ENCODE peak calls at places on chromosome 11, in nine cellular contexts. One of them, this sample, is unnamed. For H3K9me3, the result is how much of the 10 kb centered on the place peaks cover.

GRCh38 chr11:134753805-134754130 is 341.7 kb upstream of the B3GAT1 start:
- DNase-seq in IMR-90: no peak
- DNase-seq in CD8-positive, alpha-beta memory T cell: no peak
- DNase-seq in cardiac muscle cell: no peak
- DNase-seq in trophoblast cell: no peak
- DNase-seq in stomach: no peak
- DNase-seq in tibial nerve: no peak
- DNase-seq in endodermal cell: peak
- DNase-seq in aorta: no peak
- DNase-seq in this sample: no peak

GRCh38 chr11:62201376-62201775 is 7.1 kb upstream of the SCGB2A1 start:
- DNase-seq in stomach: no peak
- DNase-seq in tibial nerve: no peak
- DNase-seq in endodermal cell: no peak
- DNase-seq in cardiac muscle cell: no peak
- DNase-seq in aorta: no peak
- DNase-seq in CD8-positive, alpha-beta memory T cell: no peak
- DNase-seq in trophoblast cell: no peak
- DNase-seq in IMR-90: no peak
- DNase-seq in this sample: no peak

GRCh38 chr11:123549901-123550619 is 104.4 kb downstream of the SCN3B start:
- DNase-seq in tibial nerve: no peak
- DNase-seq in stomach: no peak
- DNase-seq in trophoblast cell: no peak
- DNase-seq in endodermal cell: peak
- DNase-seq in CD8-positive, alpha-beta memory T cell: no peak
- DNase-seq in cardiac muscle cell: no peak
- DNase-seq in IMR-90: peak
- DNase-seq in aorta: no peak
- DNase-seq in this sample: no peak

GRCh38 chr11:46122955-46123354 is 1.7 kb upstream of the PHF21A start:
- DNase-seq in cardiac muscle cell: no peak
- DNase-seq in stomach: no peak
- DNase-seq in IMR-90: peak
- DNase-seq in endodermal cell: no peak
- DNase-seq in aorta: no peak
- DNase-seq in tibial nerve: no peak
- DNase-seq in CD8-positive, alpha-beta memory T cell: no peak
- DNase-seq in trophoblast cell: no peak
- DNase-seq in this sample: no peak

GRCh38 chr11:83292709-83293435 is 6.7 kb upstream of the CCDC90B start:
- DNase-seq in endodermal cell: peak
- DNase-seq in stomach: no peak
- DNase-seq in IMR-90: peak
- DNase-seq in trophoblast cell: peak
- DNase-seq in aorta: no peak
- DNase-seq in CD8-positive, alpha-beta memory T cell: peak
- DNase-seq in tibial nerve: no peak
- DNase-seq in cardiac muscle cell: peak
- DNase-seq in this sample: no peak

GRCh38 chr11:131064373-131064991 is 148.2 kb upstream of the SNX19 start:
- DNase-seq in CD8-positive, alpha-beta memory T cell: no peak
- DNase-seq in stomach: peak
- DNase-seq in aorta: no peak
- DNase-seq in cardiac muscle cell: peak
- DNase-seq in IMR-90: peak
- DNase-seq in tibial nerve: no peak
- DNase-seq in endodermal cell: peak
- DNase-seq in trophoblast cell: peak
- DNase-seq in this sample: no peak

GRCh38 chr11:13311570-13311969 is 34.0 kb downstream of the BMAL1 start:
- DNase-seq in stomach: no peak
- DNase-seq in CD8-positive, alpha-beta memory T cell: no peak
- DNase-seq in IMR-90: no peak
- DNase-seq in cardiac muscle cell: no peak
- DNase-seq in aorta: no peak
- DNase-seq in trophoblast cell: no peak
- DNase-seq in endodermal cell: no peak
- DNase-seq in tibial nerve: no peak
- DNase-seq in this sample: no peak

GRCh38 chr11:121864660-121865059 is 251.4 kb downstream of the BLID start:
- DNase-seq in endodermal cell: no peak
- DNase-seq in CD8-positive, alpha-beta memory T cell: no peak
- DNase-seq in trophoblast cell: no peak
- DNase-seq in IMR-90: no peak
- DNase-seq in aorta: no peak
- DNase-seq in stomach: no peak
- DNase-seq in cardiac muscle cell: no peak
- DNase-seq in tibial nerve: no peak
- DNase-seq in this sample: no peak

GRCh38 chr11:47139878-47140277 is 36.8 kb downstream of the ARFGAP2 start:
- DNase-seq in IMR-90: no peak
- DNase-seq in endodermal cell: no peak
- DNase-seq in CD8-positive, alpha-beta memory T cell: no peak
- DNase-seq in stomach: no peak
- DNase-seq in trophoblast cell: no peak
- DNase-seq in aorta: no peak
- DNase-seq in tibial nerve: no peak
- DNase-seq in cardiac muscle cell: no peak
- DNase-seq in this sample: no peak

GRCh38 chr11:124172076-124172475 is 11.1 kb upstream of the OR10D3 start:
- DNase-seq in tibial nerve: no peak
- DNase-seq in endodermal cell: no peak
- DNase-seq in stomach: no peak
- DNase-seq in aorta: no peak
- DNase-seq in cardiac muscle cell: no peak
- DNase-seq in CD8-positive, alpha-beta memory T cell: no peak
- DNase-seq in IMR-90: no peak
- DNase-seq in trophoblast cell: no peak
- DNase-seq in this sample: no peak

GRCh38 chr11:88535916-88536547 is 198.5 kb upstream of the CTSC start:
- DNase-seq in CD8-positive, alpha-beta memory T cell: no peak
- DNase-seq in cardiac muscle cell: no peak
- DNase-seq in stomach: no peak
- DNase-seq in IMR-90: peak
- DNase-seq in aorta: no peak
- DNase-seq in trophoblast cell: no peak
- DNase-seq in endodermal cell: no peak
- DNase-seq in tibial nerve: no peak
- DNase-seq in this sample: no peak

GRCh38 chr11:68832476-68833176 is 9.1 kb downstream of the CPT1A start:
- DNase-seq in stomach: peak
- DNase-seq in trophoblast cell: no peak
- DNase-seq in endodermal cell: peak
- DNase-seq in tibial nerve: no peak
- DNase-seq in IMR-90: no peak
- DNase-seq in CD8-positive, alpha-beta memory T cell: no peak
- DNase-seq in cardiac muscle cell: no peak
- DNase-seq in aorta: no peak
- DNase-seq in this sample: no peak

GRCh38 chr11:93969925-93970922 is 50.9 kb upstream of the HEPHL1 start:
- DNase-seq in tibial nerve: no peak
- DNase-seq in CD8-positive, alpha-beta memory T cell: no peak
- DNase-seq in endodermal cell: peak
- DNase-seq in aorta: no peak
- DNase-seq in cardiac muscle cell: no peak
- DNase-seq in IMR-90: no peak
- DNase-seq in stomach: no peak
- DNase-seq in trophoblast cell: no peak
- DNase-seq in this sample: no peak

GRCh38 chr11:74226907-74227306 is 55.8 kb downstream of the PPME1 start:
- DNase-seq in tibial nerve: no peak
- DNase-seq in IMR-90: no peak
- DNase-seq in cardiac muscle cell: peak
- DNase-seq in endodermal cell: peak
- DNase-seq in aorta: no peak
- DNase-seq in trophoblast cell: no peak
- DNase-seq in stomach: no peak
- DNase-seq in CD8-positive, alpha-beta memory T cell: no peak
- DNase-seq in this sample: no peak

GRCh38 chr11:106218096-106218495 is 140.6 kb downstream of the AASDHPPT start:
- DNase-seq in CD8-positive, alpha-beta memory T cell: no peak
- DNase-seq in stomach: no peak
- DNase-seq in cardiac muscle cell: no peak
- DNase-seq in endodermal cell: no peak
- DNase-seq in trophoblast cell: no peak
- DNase-seq in tibial nerve: no peak
- DNase-seq in aorta: no peak
- DNase-seq in IMR-90: no peak
- DNase-seq in this sample: no peak

GRCh38 chr11:114317738-114318137 is 21.5 kb downstream of the NNMT start:
- DNase-seq in trophoblast cell: no peak
- DNase-seq in endodermal cell: peak
- DNase-seq in aorta: peak
- DNase-seq in tibial nerve: no peak
- DNase-seq in IMR-90: peak
- DNase-seq in stomach: no peak
- DNase-seq in cardiac muscle cell: peak
- DNase-seq in CD8-positive, alpha-beta memory T cell: no peak
- DNase-seq in this sample: no peak

GRCh38 chr11:69361048-69361447 is 67.1 kb downstream of the MYEOV start:
- DNase-seq in trophoblast cell: no peak
- DNase-seq in aorta: no peak
- DNase-seq in CD8-positive, alpha-beta memory T cell: no peak
- DNase-seq in stomach: no peak
- DNase-seq in IMR-90: no peak
- DNase-seq in tibial nerve: no peak
- DNase-seq in cardiac muscle cell: no peak
- DNase-seq in endodermal cell: peak
- DNase-seq in this sample: no peak

DNA sequence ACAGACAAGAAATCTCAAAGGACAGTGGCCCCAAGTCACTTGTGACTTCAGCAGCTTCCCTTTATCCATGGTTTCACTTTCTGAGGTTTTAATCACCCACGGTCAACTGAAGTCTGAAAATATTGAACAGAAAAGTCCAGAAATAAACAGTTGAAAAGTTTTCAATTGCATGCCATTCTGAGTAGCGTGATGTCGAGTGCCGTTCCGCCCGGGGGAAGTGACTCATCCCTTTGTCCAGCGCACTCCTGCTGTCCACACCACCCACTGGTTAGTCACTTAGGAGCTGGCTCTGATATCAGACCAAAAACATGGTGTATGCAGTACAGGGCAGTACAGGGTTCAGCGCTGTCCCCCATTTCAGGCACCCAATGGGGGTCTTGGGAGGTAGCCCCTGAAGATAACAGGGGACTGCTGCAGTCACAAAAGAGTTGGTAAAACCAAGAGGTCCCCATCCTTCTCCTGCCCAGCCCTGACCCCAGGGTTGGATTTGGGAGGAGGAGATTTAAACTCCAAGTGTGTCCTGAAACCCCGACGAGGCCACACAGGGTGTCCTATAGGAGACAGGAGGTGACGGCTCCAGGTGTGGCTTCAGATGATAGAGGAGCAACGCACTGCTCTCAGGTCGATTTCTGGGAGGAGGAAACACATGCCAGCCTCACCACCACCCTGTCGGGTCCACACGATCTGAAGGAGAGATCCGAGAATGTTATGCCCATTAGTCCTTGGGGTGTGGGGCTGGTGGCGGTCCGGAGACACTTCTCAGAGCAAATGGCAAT is 390.1 kb downstream of the CTTN start:
- DNase-seq in aorta: no peak
- DNase-seq in trophoblast cell: peak
- DNase-seq in stomach: no peak
- DNase-seq in endodermal cell: no peak
- DNase-seq in cardiac muscle cell: no peak
- DNase-seq in CD8-positive, alpha-beta memory T cell: no peak
- DNase-seq in tibial nerve: no peak
- DNase-seq in IMR-90: peak
- DNase-seq in this sample: no peak
- H3K9me3 ChIP-seq in aorta: under half
- H3K9me3 ChIP-seq in trophoblast cell: under half
- H3K9me3 ChIP-seq in stomach: under half
- H3K9me3 ChIP-seq in endodermal cell: under half
- H3K9me3 ChIP-seq in cardiac muscle cell: under half
- H3K9me3 ChIP-seq in CD8-positive, alpha-beta memory T cell: under half
- H3K9me3 ChIP-seq in tibial nerve: under half
- H3K9me3 ChIP-seq in IMR-90: under half
- H3K9me3 ChIP-seq in this sample: under half

GRCh38 chr11:2655320-2655719 is 44.5 kb downstream of the KCNQ1OT1 start:
- DNase-seq in tibial nerve: no peak
- DNase-seq in aorta: no peak
- DNase-seq in trophoblast cell: no peak
- DNase-seq in stomach: no peak
- DNase-seq in IMR-90: no peak
- DNase-seq in CD8-positive, alpha-beta memory T cell: no peak
- DNase-seq in cardiac muscle cell: no peak
- DNase-seq in endodermal cell: no peak
- DNase-seq in this sample: no peak
- H3K9me3 ChIP-seq in tibial nerve: under half
- H3K9me3 ChIP-seq in aorta: under half
- H3K9me3 ChIP-seq in trophoblast cell: under half
- H3K9me3 ChIP-seq in stomach: under half
- H3K9me3 ChIP-seq in IMR-90: half or more
- H3K9me3 ChIP-seq in CD8-positive, alpha-beta memory T cell: under half
- H3K9me3 ChIP-seq in cardiac muscle cell: under half
- H3K9me3 ChIP-seq in endodermal cell: half or more
- H3K9me3 ChIP-seq in this sample: under half

DNA sequence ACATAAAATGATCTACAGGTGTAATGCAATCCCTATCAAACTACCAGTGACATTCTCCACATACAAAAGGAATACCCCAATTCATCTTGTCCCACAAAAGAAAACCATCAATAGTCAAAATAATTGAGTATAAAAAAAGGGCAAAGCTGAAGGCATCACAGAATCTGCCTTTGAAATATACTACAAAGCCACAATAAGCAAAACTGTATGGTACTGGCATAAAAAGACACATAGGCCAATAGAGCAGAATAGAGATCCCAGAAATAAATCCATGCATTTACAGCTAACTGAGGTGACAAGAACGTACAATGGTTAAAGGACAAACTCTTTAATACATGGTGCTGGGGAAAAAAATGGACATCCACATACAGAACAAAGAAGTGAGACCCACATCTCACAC is 31.8 kb downstream of the ZNF195 start:
- DNase-seq in trophoblast cell: no peak
- DNase-seq in cardiac muscle cell: no peak
- DNase-seq in tibial nerve: no peak
- DNase-seq in CD8-positive, alpha-beta memory T cell: no peak
- DNase-seq in aorta: no peak
- DNase-seq in endodermal cell: no peak
- DNase-seq in stomach: no peak
- DNase-seq in IMR-90: no peak
- DNase-seq in this sample: no peak
- H3K9me3 ChIP-seq in trophoblast cell: under half
- H3K9me3 ChIP-seq in cardiac muscle cell: under half
- H3K9me3 ChIP-seq in tibial nerve: under half
- H3K9me3 ChIP-seq in CD8-positive, alpha-beta memory T cell: under half
- H3K9me3 ChIP-seq in aorta: under half
- H3K9me3 ChIP-seq in endodermal cell: under half
- H3K9me3 ChIP-seq in stomach: under half
- H3K9me3 ChIP-seq in IMR-90: under half
- H3K9me3 ChIP-seq in this sample: under half

DNA sequence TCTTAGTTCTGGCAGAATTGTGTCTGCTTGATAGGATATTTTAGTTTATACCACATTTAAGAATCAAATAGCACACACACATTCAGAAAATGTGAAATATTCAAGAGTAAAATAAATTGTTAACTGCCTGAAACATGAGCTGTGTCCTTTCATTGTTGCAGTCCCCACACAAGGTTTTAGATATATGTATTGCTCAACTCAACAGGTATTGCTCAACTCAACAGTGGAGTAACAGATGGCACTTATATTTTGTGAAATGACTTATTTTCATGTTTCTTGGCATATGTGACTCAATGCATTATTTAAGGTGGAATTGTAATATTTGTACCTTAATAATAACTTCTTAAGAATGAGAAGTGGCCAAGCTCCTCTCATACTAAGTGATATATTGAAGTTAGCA is 760.3 kb downstream of the CNTN5 start:
- DNase-seq in stomach: no peak
- DNase-seq in aorta: no peak
- DNase-seq in CD8-positive, alpha-beta memory T cell: no peak
- DNase-seq in trophoblast cell: no peak
- DNase-seq in cardiac muscle cell: no peak
- DNase-seq in endodermal cell: no peak
- DNase-seq in tibial nerve: no peak
- DNase-seq in IMR-90: no peak
- DNase-seq in this sample: no peak
- H3K9me3 ChIP-seq in stomach: under half
- H3K9me3 ChIP-seq in aorta: under half
- H3K9me3 ChIP-seq in CD8-positive, alpha-beta memory T cell: under half
- H3K9me3 ChIP-seq in trophoblast cell: under half
- H3K9me3 ChIP-seq in cardiac muscle cell: under half
- H3K9me3 ChIP-seq in endodermal cell: under half
- H3K9me3 ChIP-seq in tibial nerve: under half
- H3K9me3 ChIP-seq in IMR-90: under half
- H3K9me3 ChIP-seq in this sample: under half

This sample was measured in T-helper 17 cell.